ENCODE peak calls at places on chromosomes 11 and 22, in eight cellular contexts. W, E, M, G, K, A, F and C are unnamed samples.

GRCh38 chr11:86577663-86578636 is 94.5 kb downstream of the ME3 start:
- DNase-seq in K (peak), E (peak), M (peak), F (peak), A (no peak), W (no peak), G (no peak), C (peak)

GRCh38 chr11:124402326-124402922 is 3.6 kb upstream of the OR8B3 start:
- DNase-seq in F (peak), M (peak), K (peak), W (peak), G (peak), A (peak), E (peak), C (peak)

GRCh38 chr11:66081505-66081904 is 11.4 kb downstream of the PACS1 start:
- DNase-seq in W (peak), M (peak), A (peak), F (peak), E (peak), K (peak), G (no peak), C (peak)

GRCh38 chr11:133078591-133079179 is 453.6 kb downstream of the OPCML start:
- DNase-seq in M (no peak), E (peak), F (peak), G (peak), W (peak), K (no peak), A (peak), C (peak)

GRCh38 chr22:32950366-32950765 is 107.8 kb downstream of the SYN3 start:
- DNase-seq in F (no peak), M (no peak), A (no peak), K (no peak), E (no peak), W (no peak), G (no peak), C (no peak)

GRCh38 chr11:1548221-1549070 is 23.6 kb downstream of the DUSP8 start:
- DNase-seq in W (peak), F (peak), K (peak), A (no peak), E (peak), M (peak), G (peak), C (peak)

GRCh38 chr22:43293661-43294392 is 49.3 kb downstream of the SCUBE1 start:
- DNase-seq in F (no peak), E (peak), M (no peak), W (peak), A (peak), G (no peak), K (peak), C (peak)

GRCh38 chr11:34641981-34642380 is 21.1 kb downstream of the EHF start:
- DNase-seq in A (no peak), F (peak), W (no peak), K (no peak), M (no peak), G (no peak), E (no peak), C (no peak)

GRCh38 chr11:923691-924405 is 1.8 kb upstream of the AP2A2 start:
- DNase-seq in F (no peak), G (no peak), W (no peak), A (no peak), M (no peak), E (no peak), K (no peak), C (no peak)

GRCh38 chr22:34696557-34696956 is 369.4 kb upstream of the ISX start:
- DNase-seq in G (peak), K (no peak), A (no peak), W (no peak), F (no peak), M (no peak), E (no peak), C (no peak)

GRCh38 chr11:112227002-112227401 is 774 bp downstream of the PTS start:
- DNase-seq in G (peak), W (no peak), E (peak), A (peak), F (no peak), M (no peak), K (no peak), C (no peak)

GRCh38 chr11:28384418-28384817 is 276.2 kb downstream of the METTL15 start:
- DNase-seq in F (no peak), K (no peak), A (no peak), M (no peak), W (no peak), G (no peak), E (peak), C (no peak)

GRCh38 chr11:61021661-61022212 is 50.3 kb downstream of the CD6 start:
- DNase-seq in W (peak), E (no peak), A (no peak), M (no peak), G (no peak), K (peak), F (peak), C (no peak)

GRCh38 chr11:20047755-20048154 is 112.5 kb downstream of the DBX1 start:
- DNase-seq in M (no peak), K (no peak), E (no peak), G (no peak), A (no peak), W (no peak), F (no peak), C (no peak)

GRCh38 chr11:122910775-122911174 is 28.2 kb downstream of the JHY start:
- DNase-seq in G (peak), A (no peak), W (no peak), K (no peak), E (peak), F (no peak), M (no peak), C (peak)

GRCh38 chr11:121517996-121518395 is 65.2 kb upstream of the SORL1-AS1 start:
- DNase-seq in F (no peak), K (no peak), W (no peak), M (no peak), A (no peak), G (no peak), E (no peak), C (no peak)

GRCh38 chr11:83726316-83726715 is 440.1 kb upstream of the CCDC90B start:
- DNase-seq in M (no peak), F (no peak), G (no peak), W (no peak), E (no peak), A (no peak), K (no peak), C (no peak)

GRCh38 chr11:121337078-121337477 is 44.5 kb downstream of the SC5D start:
- DNase-seq in K (no peak), A (no peak), E (no peak), G (no peak), M (no peak), W (no peak), F (no peak), C (no peak)

GRCh38 chr22:48663297-48663696 is 1164.4 kb downstream of the BRD1 start:
- DNase-seq in E (peak), G (no peak), M (no peak), F (no peak), K (no peak), W (no peak), A (peak), C (no peak)

GRCh38 chr11:69453151-69453550 is 28.3 kb upstream of the LINC01488 start:
- DNase-seq in K (no peak), F (no peak), E (no peak), A (no peak), W (no peak), G (no peak), M (no peak), C (no peak)

GRCh38 chr22:24807284-24807950 is 1.4 kb downstream of the SGSM1 start:
- DNase-seq in K (no peak), G (peak), E (peak), M (peak), A (no peak), F (peak), W (no peak), C (no peak)

GRCh38 chr11:4714300-4714699 is 9.7 kb downstream of the MMP26 start:
- DNase-seq in F (no peak), A (no peak), W (no peak), G (no peak), K (no peak), M (no peak), E (no peak), C (no peak)

GRCh38 chr11:123063396-123064267 is 1.7 kb upstream of the HSPA8 start:
- DNase-seq in E (peak), G (no peak), F (peak), M (no peak), A (no peak), K (peak), W (peak), C (peak)

GRCh38 chr11:66638177-66639065 is at the start of gene RBM4:
- DNase-seq in M (peak), A (peak), G (peak), E (peak), W (peak), K (peak), F (peak), C (peak)

GRCh38 chr22:28299760-28300159 is 379.9 kb downstream of the TTC28 start:
- DNase-seq in G (peak), E (peak), M (peak), K (no peak), W (no peak), A (no peak), F (peak), C (no peak)

GRCh38 chr11:46121328-46121723 is at the start of gene PHF21A:
- DNase-seq in W (peak), A (peak), G (peak), E (peak), F (peak), M (peak), K (peak), C (peak)

GRCh38 chr11:46912526-46913150 is 5.7 kb downstream of the LRP4 start:
- DNase-seq in E (no peak), A (no peak), M (no peak), F (no peak), G (peak), K (no peak), W (no peak), C (no peak)

GRCh38 chr11:91156041-91156440 is 933.2 kb upstream of the CHORDC1 start:
- DNase-seq in K (no peak), M (no peak), A (no peak), F (no peak), E (no peak), G (no peak), W (no peak), C (no peak)

GRCh38 chr11:27582686-27583085 is 76.1 kb upstream of the LIN7C start:
- DNase-seq in F (no peak), M (no peak), W (no peak), K (no peak), G (no peak), A (no peak), E (no peak), C (no peak)

GRCh38 chr11:117385906-117386305 is 58.3 kb downstream of the CEP164 start:
- DNase-seq in A (no peak), K (no peak), W (no peak), M (no peak), F (no peak), E (no peak), G (no peak), C (no peak)

GRCh38 chr11:38296211-38296776 is 1698.3 kb upstream of the RAG2 start:
- DNase-seq in K (no peak), A (no peak), E (no peak), M (no peak), F (no peak), W (no peak), G (no peak), C (no peak)

GRCh38 chr11:1766719-1767398 is 3.1 kb upstream of the CTSD start:
- DNase-seq in F (peak), E (no peak), A (no peak), M (no peak), W (no peak), G (no peak), K (no peak), C (no peak)

GRCh38 chr11:68330700-68331337 is 18.4 kb downstream of the LRP5 start:
- DNase-seq in G (no peak), M (no peak), F (no peak), A (no peak), E (no peak), K (no peak), W (no peak), C (peak)

GRCh38 chr11:92770981-92771380 is 198.5 kb upstream of the MTNR1B start:
- DNase-seq in G (no peak), K (no peak), W (no peak), A (no peak), M (no peak), E (no peak), F (no peak), C (no peak)

GRCh38 chr22:43835736-43836135 is 23.6 kb upstream of the EFCAB6 start:
- DNase-seq in K (no peak), F (no peak), M (no peak), W (no peak), G (no peak), A (no peak), E (no peak), C (no peak)

GRCh38 chr11:70593446-70593983 is 195.2 kb downstream of the CTTN start:
- DNase-seq in M (no peak), F (no peak), W (no peak), E (no peak), G (no peak), A (no peak), K (no peak), C (no peak)

GRCh38 chr22:48491451-48491941 is 1336.2 kb downstream of the BRD1 start:
- DNase-seq in W (no peak), K (no peak), F (no peak), M (no peak), A (no peak), E (no peak), G (no peak), C (no peak)

DNA sequence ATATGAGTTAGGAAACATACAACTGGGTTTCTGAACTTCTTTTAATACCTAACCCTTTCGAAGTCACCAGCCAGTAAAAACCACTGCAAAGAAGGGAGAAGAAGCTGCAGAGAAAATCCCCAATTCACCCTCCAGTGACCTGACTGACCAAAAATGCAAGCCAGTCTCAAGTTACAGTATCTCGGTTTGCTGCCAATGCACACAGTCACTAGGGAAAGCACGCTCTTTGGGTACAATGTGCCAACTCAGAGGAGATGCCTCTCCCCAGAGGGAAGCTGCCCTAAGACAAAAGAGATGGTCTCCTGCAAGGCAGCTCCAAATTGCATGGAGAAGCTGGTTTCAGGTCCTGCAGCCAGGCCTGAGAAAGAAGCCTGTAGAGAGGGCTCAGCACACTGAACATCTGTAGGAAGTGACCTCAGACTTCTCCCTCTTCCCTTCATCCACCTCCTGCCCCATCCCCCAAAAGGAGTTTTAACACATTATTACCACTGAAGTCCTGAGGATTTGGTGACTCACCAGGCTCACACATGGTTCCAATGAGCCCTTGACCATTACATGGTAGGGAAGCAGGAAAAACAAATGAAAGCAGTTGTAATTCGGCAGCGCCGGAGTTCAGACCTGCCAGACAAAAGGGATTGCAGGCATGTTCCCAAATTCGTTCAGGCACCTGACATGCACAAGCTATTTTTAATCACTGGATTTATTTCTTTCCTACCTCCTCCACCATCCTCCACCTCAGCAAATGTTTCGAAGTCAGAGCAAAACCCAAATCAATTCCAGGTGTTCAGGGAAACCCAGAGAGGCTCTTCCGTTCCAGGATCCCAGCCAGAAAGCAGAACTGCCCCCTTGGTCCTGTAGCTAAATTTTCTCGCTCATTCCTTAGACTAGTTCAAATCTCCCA is 90.1 kb downstream of the ETS1 start:
- DNase-seq in F (peak), K (no peak), A (no peak), W (no peak), M (no peak), E (peak), G (no peak), C (peak)
- H3K4me3 ChIP-seq in F (no peak), K (no peak), A (no peak), W (no peak), M (peak), E (no peak), G (no peak), C (no peak)

GRCh38 chr22:37218771-37219411 is 6.6 kb upstream of the SSTR3 start:
- DNase-seq in M (no peak), G (no peak), W (no peak), K (no peak), A (no peak), E (no peak), F (no peak), C (no peak)
- H3K4me3 ChIP-seq in M (no peak), G (no peak), W (no peak), K (no peak), A (no peak), E (no peak), F (no peak), C (no peak)

GRCh38 chr22:41539146-41540005 is 4.9 kb downstream of the POLR3H start:
- DNase-seq in F (no peak), K (no peak), E (no peak), W (no peak), A (no peak), G (no peak), M (no peak), C (no peak)
- H3K4me3 ChIP-seq in F (no peak), K (no peak), E (no peak), W (no peak), A (no peak), G (no peak), M (no peak), C (no peak)

GRCh38 chr22:49865156-49865555 is 11.5 kb downstream of the ZBED4 start:
- DNase-seq in E (no peak), G (no peak), K (no peak), A (no peak), M (no peak), W (no peak), F (no peak), C (no peak)

GRCh38 chr22:49869091-49869830 is 15.6 kb downstream of the ZBED4 start:
- DNase-seq in G (no peak), M (no peak), W (no peak), E (no peak), F (no peak), A (no peak), K (no peak), C (no peak)

GRCh38 chr22:49866134-49866533 is 12.5 kb downstream of the ZBED4 start:
- DNase-seq in E (no peak), M (no peak), K (no peak), A (no peak), G (no peak), F (no peak), W (no peak), C (no peak)

GRCh38 chr22:49866646-49867045 is 13.0 kb downstream of the ZBED4 start:
- DNase-seq in F (no peak), W (no peak), K (no peak), A (no peak), M (no peak), E (no peak), G (no peak), C (no peak)

GRCh38 chr22:49867303-49868250 is 13.9 kb downstream of the ZBED4 start:
- DNase-seq in G (no peak), K (no peak), W (no peak), A (no peak), F (no peak), E (no peak), M (no peak), C (no peak)
- H3K4me3 ChIP-seq in G (no peak), K (no peak), W (no peak), A (no peak), F (no peak), E (no peak), M (no peak), C (no peak)

DNA sequence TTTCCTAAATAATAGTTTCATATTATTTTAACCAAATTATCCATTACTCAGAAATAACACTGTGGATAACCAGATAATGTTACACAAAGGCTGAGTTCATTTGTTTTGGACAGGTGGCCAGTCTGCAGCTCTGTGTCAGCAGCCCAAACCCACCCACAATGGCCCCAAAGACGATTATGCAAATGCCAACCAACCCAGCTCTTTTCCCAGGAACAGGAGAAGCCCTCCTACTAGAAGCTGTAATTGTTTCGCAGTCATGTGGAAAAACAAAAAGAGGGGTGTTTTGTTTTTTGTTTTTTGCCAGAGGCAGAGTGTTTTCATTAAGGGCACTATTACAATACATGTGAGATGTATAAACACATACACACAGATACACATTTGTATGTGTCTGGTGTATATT is 102.1 kb downstream of the FCHSD2 start:
- DNase-seq in G (no peak), A (no peak), E (no peak), K (no peak), W (no peak), F (no peak), M (no peak), C (no peak)
- H3K4me3 ChIP-seq in G (no peak), A (no peak), E (no peak), K (no peak), W (no peak), F (no peak), M (no peak), C (no peak)

GRCh38 chr22:23401910-23402274 is 178.2 kb downstream of the IGLL1 start:
- DNase-seq in W (no peak), A (peak), M (no peak), G (no peak), F (no peak), K (peak), E (no peak), C (no peak)
- H3K4me3 ChIP-seq in W (peak), A (peak), M (peak), G (peak), F (no peak), K (peak), E (no peak), C (no peak)

GRCh38 chr22:31275576-31275975 is 16.7 kb downstream of the PIK3IP1 start:
- DNase-seq in E (no peak), F (no peak), M (no peak), A (no peak), G (no peak), W (no peak), K (no peak), C (no peak)
- H3K4me3 ChIP-seq in E (no peak), F (no peak), M (no peak), A (no peak), G (no peak), W (no peak), K (no peak), C (no peak)

GRCh38 chr22:39567135-39567946 is 3.2 kb upstream of the CACNA1I start:
- DNase-seq in M (no peak), G (no peak), A (no peak), W (no peak), E (no peak), F (no peak), K (no peak), C (no peak)
- H3K4me3 ChIP-seq in M (no peak), G (no peak), A (no peak), W (no peak), E (no peak), F (no peak), K (no peak), C (no peak)